ENCODE peak calls at places on chromosomes 11 and 22, in four cellular contexts. One of them, this sample, is unnamed.

GRCh38 chr22:19638282-19639015 is 75.9 kb upstream of the SEPTIN5 start:
- DNase-seq in GM12878: no peak
- DNase-seq in SK-N-SH: peak; percentile 7
- DNase-seq in HepG2: no peak
- DNase-seq in this sample: no peak

GRCh38 chr11:126188332-126189108 is 22.9 kb downstream of the RPUSD4 start:
- DNase-seq in SK-N-SH: no peak
- DNase-seq in HepG2: no peak
- DNase-seq in GM12878: peak; percentile 64
- DNase-seq in this sample: no peak

GRCh38 chr22:36461665-36462474 is 19.6 kb downstream of the TXN2 start:
- DNase-seq in GM12878: no peak
- DNase-seq in HepG2: peak; percentile 63
- DNase-seq in SK-N-SH: no peak
- DNase-seq in this sample: peak; percentile 94

GRCh38 chr11:1390603-1391164 is 950 bp downstream of the BRSK2 start:
- DNase-seq in GM12878: no peak
- DNase-seq in SK-N-SH: peak; percentile 70
- DNase-seq in HepG2: no peak
- DNase-seq in this sample: peak; percentile 5

GRCh38 chr11:60343094-60343704 is 16.1 kb downstream of the MS4A6E start:
- DNase-seq in GM12878: no peak
- DNase-seq in SK-N-SH: no peak
- DNase-seq in HepG2: peak; percentile 18
- DNase-seq in this sample: no peak

GRCh38 chr11:69295995-69296889 is 2.3 kb downstream of the MYEOV start:
- DNase-seq in GM12878: no peak
- DNase-seq in SK-N-SH: no peak
- DNase-seq in HepG2: peak; percentile 80
- DNase-seq in this sample: peak; percentile 74

GRCh38 chr11:12503886-12504285 is 126.5 kb downstream of the PARVA start:
- DNase-seq in HepG2: no peak
- DNase-seq in GM12878: no peak
- DNase-seq in SK-N-SH: no peak
- DNase-seq in this sample: no peak

GRCh38 chr22:30048711-30049110 is 31.6 kb upstream of the HORMAD2 start:
- DNase-seq in HepG2: no peak
- DNase-seq in GM12878: no peak
- DNase-seq in SK-N-SH: no peak
- DNase-seq in this sample: peak; percentile 44

GRCh38 chr11:102846292-102846691 is 2.9 kb upstream of the MMP3 start:
- DNase-seq in GM12878: no peak
- DNase-seq in SK-N-SH: no peak
- DNase-seq in HepG2: no peak
- DNase-seq in this sample: peak; percentile 16

GRCh38 chr11:57357827-57358226 is 19.7 kb downstream of the P2RX3 start:
- DNase-seq in SK-N-SH: no peak
- DNase-seq in HepG2: no peak
- DNase-seq in GM12878: no peak
- DNase-seq in this sample: peak; percentile 54

GRCh38 chr11:14380947-14381555 is 22.1 kb upstream of the RRAS2 start:
- DNase-seq in HepG2: peak; percentile 22
- DNase-seq in SK-N-SH: peak; percentile 92
- DNase-seq in GM12878: no peak
- DNase-seq in this sample: peak; percentile 36

GRCh38 chr22:40041738-40042137 is 47.0 kb downstream of the FAM83F start:
- DNase-seq in HepG2: no peak
- DNase-seq in SK-N-SH: no peak
- DNase-seq in GM12878: no peak
- DNase-seq in this sample: no peak

GRCh38 chr11:12811861-12812260 is 137.6 kb downstream of the TEAD1 start:
- DNase-seq in GM12878: no peak
- DNase-seq in HepG2: no peak
- DNase-seq in SK-N-SH: no peak
- DNase-seq in this sample: no peak

GRCh38 chr11:79670846-79671245 is 230.0 kb upstream of the TENM4 start:
- DNase-seq in SK-N-SH: no peak
- DNase-seq in HepG2: no peak
- DNase-seq in GM12878: no peak
- DNase-seq in this sample: no peak

GRCh38 chr11:68173926-68174325 is 39.2 kb downstream of the KMT5B start:
- DNase-seq in SK-N-SH: no peak
- DNase-seq in HepG2: no peak
- DNase-seq in GM12878: no peak
- DNase-seq in this sample: no peak

GRCh38 chr22:49236541-49237075 is 591.1 kb downstream of the BRD1 start:
- DNase-seq in SK-N-SH: no peak
- DNase-seq in HepG2: no peak
- DNase-seq in GM12878: no peak
- DNase-seq in this sample: no peak

GRCh38 chr22:36744791-36745190 is 31.1 kb downstream of the IFT27 start:
- DNase-seq in GM12878: no peak
- DNase-seq in HepG2: no peak
- DNase-seq in SK-N-SH: no peak
- DNase-seq in this sample: no peak

GRCh38 chr22:35630387-35630793 is 13.3 kb upstream of the MB start:
- DNase-seq in SK-N-SH: no peak
- DNase-seq in HepG2: no peak
- DNase-seq in GM12878: no peak
- DNase-seq in this sample: peak; percentile 63

GRCh38 chr11:84829162-84829561 is 798.0 kb downstream of the DLG2 start:
- DNase-seq in HepG2: no peak
- DNase-seq in GM12878: no peak
- DNase-seq in SK-N-SH: no peak
- DNase-seq in this sample: no peak

GRCh38 chr11:746289-747175 is 732 bp upstream of the TALDO1 start:
- DNase-seq in SK-N-SH: no peak
- DNase-seq in GM12878: no peak
- DNase-seq in HepG2: no peak
- DNase-seq in this sample: peak; percentile 24

GRCh38 chr11:26522912-26523610 is 49.0 kb downstream of the MUC15 start:
- DNase-seq in GM12878: no peak
- DNase-seq in HepG2: peak; percentile 32
- DNase-seq in SK-N-SH: no peak
- DNase-seq in this sample: peak; percentile 6

GRCh38 chr22:30989473-30989872 is 20.4 kb downstream of the TUG1 start:
- DNase-seq in GM12878: no peak
- DNase-seq in SK-N-SH: no peak
- DNase-seq in HepG2: no peak
- DNase-seq in this sample: no peak

GRCh38 chr22:33337524-33337923 is 279.3 kb upstream of the SYN3 start:
- DNase-seq in HepG2: no peak
- DNase-seq in SK-N-SH: no peak
- DNase-seq in GM12878: no peak
- DNase-seq in this sample: no peak

GRCh38 chr11:113574171-113574570 is 99.0 kb upstream of the DRD2 start:
- DNase-seq in SK-N-SH: no peak
- DNase-seq in HepG2: no peak
- DNase-seq in GM12878: no peak
- DNase-seq in this sample: no peak

GRCh38 chr22:17541476-17541875 is 21.8 kb upstream of the SLC25A18 start:
- DNase-seq in SK-N-SH: no peak
- DNase-seq in HepG2: no peak
- DNase-seq in GM12878: no peak
- DNase-seq in this sample: no peak

GRCh38 chr22:40533712-40534378 is 102.7 kb downstream of the MRTFA start:
- DNase-seq in GM12878: peak; percentile 74
- DNase-seq in SK-N-SH: no peak
- DNase-seq in HepG2: no peak
- DNase-seq in this sample: peak; percentile 74

GRCh38 chr11:83836883-83837654 is 550.9 kb upstream of the CCDC90B start:
- DNase-seq in HepG2: peak; percentile 65
- DNase-seq in SK-N-SH: peak; percentile 69
- DNase-seq in GM12878: peak; percentile 5
- DNase-seq in this sample: peak; percentile 50

GRCh38 chr11:2748061-2748813 is 48.4 kb upstream of the KCNQ1OT1 start:
- DNase-seq in HepG2: no peak
- DNase-seq in GM12878: no peak
- DNase-seq in SK-N-SH: no peak
- DNase-seq in this sample: no peak

GRCh38 chr22:38868886-38869381 is 3.1 kb downstream of the CBX6 start:
- DNase-seq in SK-N-SH: peak; percentile 83
- DNase-seq in HepG2: peak; percentile 64
- DNase-seq in GM12878: no peak
- DNase-seq in this sample: peak; percentile 51

GRCh38 chr22:37753746-37754145 is 54.0 kb upstream of the GCAT start:
- DNase-seq in SK-N-SH: no peak
- DNase-seq in GM12878: no peak
- DNase-seq in HepG2: no peak
- DNase-seq in this sample: peak; percentile 33
- TF ChIP-seq MXI1 in SK-N-SH: no peak
- TF ChIP-seq MXI1 in GM12878: no peak
- TF ChIP-seq MXI1 in HepG2: no peak
- TF ChIP-seq MXI1 in this sample: no peak

DNA sequence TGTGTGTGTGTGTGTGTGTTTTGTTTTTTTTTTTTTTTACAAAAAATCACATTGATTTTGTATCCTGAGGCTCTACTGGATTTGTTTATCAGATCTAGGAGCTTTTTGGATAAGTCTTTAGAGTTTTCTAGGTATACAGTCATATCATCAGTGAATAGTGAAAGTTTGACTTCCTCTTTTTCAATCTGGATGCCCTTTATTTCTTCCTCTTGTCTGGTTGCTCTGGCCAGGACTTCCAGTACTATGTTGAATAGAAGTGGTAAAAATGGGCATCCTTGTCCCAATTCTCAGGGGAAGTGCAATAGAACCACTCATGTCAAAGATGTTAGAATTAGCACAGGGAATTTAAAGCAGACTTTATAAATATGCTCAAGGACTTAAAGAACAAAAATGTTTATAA is 32.6 kb upstream of the PRDM11 start:
- DNase-seq in HepG2: no peak
- DNase-seq in SK-N-SH: no peak
- DNase-seq in GM12878: no peak
- DNase-seq in this sample: no peak
- TF ChIP-seq MXI1 in HepG2: no peak
- TF ChIP-seq MXI1 in SK-N-SH: no peak
- TF ChIP-seq MXI1 in GM12878: no peak
- TF ChIP-seq MXI1 in this sample: no peak

GRCh38 chr11:134517115-134517514 is 105.1 kb upstream of the B3GAT1 start:
- DNase-seq in SK-N-SH: no peak
- DNase-seq in HepG2: no peak
- DNase-seq in GM12878: no peak
- DNase-seq in this sample: no peak
- TF ChIP-seq MXI1 in SK-N-SH: no peak
- TF ChIP-seq MXI1 in HepG2: no peak
- TF ChIP-seq MXI1 in GM12878: no peak
- TF ChIP-seq MXI1 in this sample: no peak

GRCh38 chr11:127493330-127493729 is 492.8 kb upstream of the KIRREL3 start:
- DNase-seq in HepG2: no peak
- DNase-seq in GM12878: no peak
- DNase-seq in SK-N-SH: peak; percentile 34
- DNase-seq in this sample: peak; percentile 19
- TF ChIP-seq MXI1 in HepG2: no peak
- TF ChIP-seq MXI1 in GM12878: no peak
- TF ChIP-seq MXI1 in SK-N-SH: no peak
- TF ChIP-seq MXI1 in this sample: no peak

GRCh38 chr11:45596571-45596970 is 68.9 kb downstream of the CHST1 start:
- DNase-seq in SK-N-SH: no peak
- DNase-seq in GM12878: no peak
- DNase-seq in HepG2: no peak
- DNase-seq in this sample: no peak

GRCh38 chr11:45603930-45604682 is 61.3 kb downstream of the CHST1 start:
- DNase-seq in HepG2: no peak
- DNase-seq in SK-N-SH: no peak
- DNase-seq in GM12878: no peak
- DNase-seq in this sample: no peak

GRCh38 chr11:45593992-45594391 is 71.4 kb downstream of the CHST1 start:
- DNase-seq in GM12878: no peak
- DNase-seq in HepG2: no peak
- DNase-seq in SK-N-SH: peak; percentile 29
- DNase-seq in this sample: no peak

GRCh38 chr11:45597116-45597515 is 68.3 kb downstream of the CHST1 start:
- DNase-seq in GM12878: no peak
- DNase-seq in HepG2: no peak
- DNase-seq in SK-N-SH: no peak
- DNase-seq in this sample: no peak

DNA sequence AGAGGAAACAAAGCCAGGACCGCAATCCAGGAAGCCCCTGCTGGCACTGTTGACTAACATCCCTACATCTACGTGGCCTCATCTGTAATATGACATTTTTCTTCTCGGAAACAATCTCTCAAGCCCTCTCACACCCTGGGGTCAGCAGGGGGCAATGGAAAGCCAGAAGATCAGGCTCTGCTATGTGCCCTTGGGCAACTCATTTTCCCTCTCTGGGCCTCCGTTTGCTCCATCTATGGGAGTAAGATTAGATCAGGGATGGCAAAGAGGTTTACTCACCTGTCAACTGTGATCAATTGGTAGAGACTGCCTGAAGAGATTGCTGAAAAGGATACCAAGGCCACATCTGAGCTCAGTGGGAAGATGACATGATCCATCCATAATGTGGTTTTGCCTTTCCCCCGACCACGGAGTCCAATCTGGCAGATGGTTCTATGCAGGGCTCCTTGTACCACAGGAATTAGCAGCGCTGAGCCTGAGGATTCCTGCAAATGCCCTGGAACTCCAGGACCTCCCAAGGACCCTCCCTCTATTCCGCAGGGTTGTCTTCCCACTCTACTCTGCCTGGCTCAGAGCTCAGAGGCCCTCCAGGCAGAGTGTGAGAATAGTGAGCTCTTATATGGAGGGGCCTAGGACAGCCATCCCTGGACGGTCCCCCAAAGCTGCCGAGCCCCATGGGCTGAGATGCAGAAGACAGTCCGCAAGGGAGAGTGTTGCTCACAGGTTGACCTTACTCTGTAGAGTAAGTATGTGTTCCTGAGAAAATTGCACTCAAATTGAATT is 66.1 kb downstream of the CHST1 start:
- DNase-seq in HepG2: no peak
- DNase-seq in SK-N-SH: no peak
- DNase-seq in GM12878: no peak
- DNase-seq in this sample: no peak
- TF ChIP-seq MXI1 in HepG2: no peak
- TF ChIP-seq MXI1 in SK-N-SH: no peak
- TF ChIP-seq MXI1 in GM12878: no peak
- TF ChIP-seq MXI1 in this sample: no peak

GRCh38 chr11:132960273-132960672 is 572.0 kb downstream of the OPCML start:
- DNase-seq in HepG2: no peak
- DNase-seq in SK-N-SH: no peak
- DNase-seq in GM12878: no peak
- DNase-seq in this sample: no peak
- TF ChIP-seq MXI1 in HepG2: no peak
- TF ChIP-seq MXI1 in SK-N-SH: no peak
- TF ChIP-seq MXI1 in GM12878: no peak
- TF ChIP-seq MXI1 in this sample: no peak

This sample was measured in IMR-90.